ENCODE peak calls at places on chromosomes 3 and 15, in ten cellular contexts. J is RWPE1; H is suprapubic skin; R is Peyer's patch; U is CD8-positive, alpha-beta memory T cell; K is aorta; Y is lung; V is CD8-positive, alpha-beta T cell; O is psoas muscle; X is OCI-LY7. C is an unnamed sample.

GRCh38 chr3:146160964-146161724 is at the start of gene PLOD2:
- DNase-seq in X (no peak), H (peak; percentile 82), V (no peak), U (no peak), O (peak; percentile 83), J (peak; percentile 74), Y (peak; percentile 75), R (no peak), K (peak; percentile 93), C (peak; percentile 81)

GRCh38 chr15:41233367-41233771 is 2.3 kb downstream of the CHP1 start:
- DNase-seq in Y (no peak), X (no peak), O (no peak), U (no peak), K (no peak), R (no peak), V (no peak), J (peak; percentile 46), H (no peak), C (no peak)

GRCh38 chr15:47917881-47918280 is 200.6 kb downstream of the SEMA6D start:
- DNase-seq in K (no peak), O (no peak), V (no peak), Y (no peak), X (no peak), J (no peak), H (no peak), R (no peak), U (no peak), C (no peak)

GRCh38 chr3:21226086-21226485 is 524.9 kb downstream of the ZNF385D start:
- DNase-seq in H (no peak), K (no peak), U (no peak), J (no peak), X (no peak), V (no peak), O (no peak), Y (no peak), R (no peak), C (no peak)

GRCh38 chr3:101484805-101485620 is 28.0 kb downstream of the SENP7 start:
- DNase-seq in R (no peak), K (no peak), V (no peak), X (no peak), Y (no peak), U (no peak), H (no peak), O (no peak), J (peak; percentile 57), C (no peak)

GRCh38 chr3:107347717-107348116 is 29.5 kb upstream of the CCDC54 start:
- DNase-seq in R (no peak), O (no peak), H (no peak), Y (no peak), J (no peak), U (no peak), X (no peak), K (no peak), V (no peak), C (peak; percentile 69)

GRCh38 chr15:85025516-85026279 is 44.0 kb downstream of the PDE8A start:
- DNase-seq in V (no peak), R (no peak), Y (no peak), K (no peak), H (no peak), J (no peak), U (no peak), X (no peak), O (no peak), C (peak; percentile 72)

GRCh38 chr3:168517514-168518071 is 421.9 kb upstream of the GOLIM4 start:
- DNase-seq in Y (no peak), R (no peak), O (no peak), J (no peak), K (no peak), U (no peak), X (no peak), H (no peak), V (no peak), C (peak; percentile 70)

GRCh38 chr3:134370611-134371451 is 3.4 kb downstream of the AMOTL2 start:
- DNase-seq in R (no peak), K (peak; percentile 71), V (no peak), U (no peak), J (no peak), Y (no peak), X (no peak), H (no peak), O (peak; percentile 63), C (no peak)

GRCh38 chr3:147895509-147895908 is 486.3 kb downstream of the ZIC1 start:
- DNase-seq in Y (no peak), H (no peak), V (no peak), X (no peak), O (no peak), R (no peak), J (no peak), K (no peak), U (no peak), C (no peak)
- H3K27ac ChIP-seq in Y (no peak overlapping the region), H (no peak overlapping the region), V (no peak overlapping the region), X (no peak overlapping the region), O (no peak overlapping the region), R (no peak overlapping the region), J (no peak overlapping the region), K (no peak overlapping the region), U (no peak overlapping the region), C (no peak overlapping the region)

DNA sequence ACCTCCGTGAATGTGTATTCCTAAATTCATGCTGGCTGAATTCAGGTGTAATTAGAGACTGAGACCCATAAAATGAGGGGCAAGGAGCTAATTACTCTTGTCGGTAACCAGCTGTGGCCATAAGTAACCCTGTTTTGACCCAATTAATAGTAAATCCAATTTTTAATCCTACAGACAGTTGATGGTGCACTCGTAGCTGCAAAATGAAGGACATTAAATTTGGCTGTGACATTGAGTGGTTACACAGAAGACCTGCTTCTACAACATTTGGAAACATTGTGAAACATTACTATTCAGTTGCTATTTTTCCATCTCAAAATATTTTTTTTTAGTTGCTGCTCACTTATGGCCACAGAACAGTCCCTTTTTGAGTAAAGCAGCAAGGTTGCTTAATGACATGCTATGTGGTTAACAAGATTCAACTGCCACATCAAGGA is 33.0 kb downstream of the MBNL1 start:
- DNase-seq in H (no peak), Y (no peak), X (no peak), J (no peak), K (no peak), R (no peak), V (no peak), U (no peak), O (no peak), C (no peak)
- H3K27ac ChIP-seq in H (peak overlapping the region; percentile 73), Y (peak overlapping the region; percentile 33), X (no peak overlapping the region), J (no peak overlapping the region), K (peak overlapping the region; percentile 83), R (peak overlapping the region; percentile 20), V (peak overlapping the region; percentile 5), U (peak overlapping the region; percentile 20), O (peak overlapping the region; percentile 94), C (peak overlapping the region; percentile 20)

GRCh38 chr3:48123346-48123745 is 64.9 kb downstream of the CDC25A start:
- DNase-seq in X (no peak), V (no peak), J (no peak), H (no peak), U (no peak), O (no peak), Y (no peak), R (no peak), K (no peak), C (no peak)

GRCh38 chr3:48120223-48120622 is 68.0 kb downstream of the CDC25A start:
- DNase-seq in Y (no peak), R (no peak), H (no peak), X (no peak), O (no peak), U (no peak), V (no peak), J (no peak), K (no peak), C (no peak)

GRCh38 chr3:48125026-48125704 is 63.1 kb downstream of the CDC25A start:
- DNase-seq in J (no peak), Y (no peak), R (no peak), O (no peak), X (no peak), U (no peak), V (no peak), H (no peak), K (peak; percentile 79), C (no peak)

GRCh38 chr3:48119495-48120193 is 68.6 kb downstream of the CDC25A start:
- DNase-seq in U (no peak), K (no peak), O (peak; percentile 77), X (no peak), V (no peak), H (no peak), R (no peak), J (no peak), Y (peak; percentile 30), C (peak; percentile 17)

DNA sequence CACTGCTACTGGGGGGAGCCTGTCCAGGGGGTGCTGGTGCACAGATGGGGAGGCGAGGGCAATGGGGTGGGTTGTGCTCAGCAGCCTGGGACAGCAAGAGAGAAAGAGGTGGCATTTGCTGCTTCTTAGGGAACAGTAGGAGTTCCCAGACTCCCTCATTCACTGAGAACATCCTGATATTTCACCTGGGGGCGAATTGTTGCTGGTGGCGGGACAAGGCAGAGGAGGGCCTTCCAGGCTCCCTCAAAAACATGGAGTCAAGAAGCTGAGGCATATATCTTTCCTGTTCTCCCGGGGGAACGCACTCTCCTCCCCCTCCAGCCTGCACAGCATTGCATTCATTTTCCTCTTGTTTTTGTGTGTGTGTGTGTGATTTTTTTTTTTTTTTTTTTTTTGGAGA is 65.7 kb downstream of the CDC25A start:
- DNase-seq in H (no peak), V (no peak), U (no peak), Y (no peak), K (no peak), J (no peak), O (no peak), X (no peak), R (no peak), C (no peak)
- H3K27ac ChIP-seq in H (no peak overlapping the region), V (no peak overlapping the region), U (no peak overlapping the region), Y (no peak overlapping the region), K (no peak overlapping the region), J (no peak overlapping the region), O (no peak overlapping the region), X (no peak overlapping the region), R (no peak overlapping the region), C (no peak overlapping the region)

DNA sequence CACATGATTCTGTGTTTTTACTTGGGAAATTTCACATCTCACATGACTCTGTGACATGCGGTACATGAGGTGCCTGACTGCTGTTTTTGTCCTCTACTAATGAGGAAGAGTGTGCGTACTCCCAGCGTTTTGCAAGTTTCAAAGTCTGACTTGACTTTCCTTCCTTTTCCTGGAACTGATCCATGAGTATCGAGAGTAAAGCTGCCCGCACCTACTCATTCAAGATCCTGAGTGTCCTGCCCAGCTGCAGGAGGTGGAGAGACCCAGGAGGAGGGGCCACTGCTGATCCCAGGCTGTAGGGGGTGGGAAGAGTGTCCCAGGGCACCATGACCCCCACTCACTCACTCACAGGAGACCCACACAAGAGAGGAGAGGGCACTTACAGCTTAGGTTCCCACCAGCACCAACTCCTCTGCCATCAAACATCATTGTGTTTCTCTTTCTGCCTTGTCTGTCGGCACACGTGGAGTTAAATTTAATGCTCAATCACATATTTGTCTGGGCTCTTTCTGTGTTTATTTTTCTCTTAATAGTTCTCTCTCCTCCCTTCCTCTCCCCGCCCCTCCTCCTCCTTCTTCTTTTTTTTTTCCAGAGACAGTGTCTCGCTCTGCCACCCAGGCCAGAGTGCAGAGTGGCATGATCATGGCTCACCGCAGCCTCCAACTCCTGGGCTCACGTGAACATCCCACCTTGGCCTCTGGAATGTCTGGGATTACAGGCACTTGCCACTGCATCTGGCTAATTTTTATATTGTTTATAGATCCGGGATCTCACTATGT is 1.4 kb downstream of the CCR5AS start:
- DNase-seq in V (no peak), K (no peak), U (no peak), R (no peak), Y (peak; percentile 69), H (no peak), O (no peak), J (no peak), X (no peak), C (peak; percentile 97)
- H3K27ac ChIP-seq in V (no peak overlapping the region), K (no peak overlapping the region), U (peak overlapping the region; percentile 75), R (peak overlapping the region; percentile 97), Y (peak overlapping the region; percentile 90), H (peak overlapping the region; percentile 76), O (peak overlapping the region; percentile 73), J (no peak overlapping the region), X (no peak overlapping the region), C (peak overlapping the region; percentile 95)

C was measured in small intestine.